ENCODE peak calls at places on chromosome 10, in five cellular contexts. J is fibroblast of lung, V is body of pancreas, T is IMR-90, G is heart right ventricle. O is an unnamed sample.
A peak's percentile ranks its signal among the peaks of the same experiment; 100 is the strongest.

GRCh38 chr10:43203491-43204393 is 63.1 kb downstream of the RASGEF1A start:
- DNase-seq in G (no peak), V (peak; percentile 55), J (no peak), T (no peak), O (peak; percentile 13)

GRCh38 chr10:13299437-13300287 is at the start of gene PHYH:
- DNase-seq in T (peak; percentile 74), G (peak; percentile 94), J (peak; percentile 86), V (peak; percentile 89), O (peak; percentile 96)

GRCh38 chr10:70958396-70958795 is 70.0 kb upstream of the PCBD1 start:
- DNase-seq in J (no peak), G (no peak), V (no peak), T (peak; percentile 25), O (no peak)

GRCh38 chr10:102153093-102153620 is 968 bp downstream of the NOLC1 start:
- DNase-seq in J (peak; percentile 15), G (no peak), V (no peak), T (peak; percentile 9), O (no peak)

GRCh38 chr10:119209050-119209735 is 1.8 kb downstream of the GRK5 start:
- DNase-seq in J (peak; percentile 86), T (peak; percentile 80), G (peak; percentile 61), V (peak; percentile 48), O (peak; percentile 73)

GRCh38 chr10:131638049-131638448 is 262.8 kb upstream of the PPP2R2D start:
- DNase-seq in J (no peak), V (no peak), G (no peak), T (no peak), O (no peak)

GRCh38 chr10:31593124-31593523 is 274.1 kb downstream of the ZEB1 start:
- DNase-seq in J (no peak), T (no peak), G (no peak), V (no peak), O (no peak)

GRCh38 chr10:119940487-119940886 is 48.0 kb downstream of the SEC23IP start:
- DNase-seq in G (no peak), J (no peak), T (peak; percentile 31), V (no peak), O (no peak)

GRCh38 chr10:77286851-77287250 is 350.8 kb downstream of the KCNMA1 start:
- DNase-seq in T (no peak), J (no peak), G (no peak), V (no peak), O (no peak)
- TF ChIP-seq CTCF in T (no peak), J (no peak), G (no peak), V (no peak), O (no peak)

DNA sequence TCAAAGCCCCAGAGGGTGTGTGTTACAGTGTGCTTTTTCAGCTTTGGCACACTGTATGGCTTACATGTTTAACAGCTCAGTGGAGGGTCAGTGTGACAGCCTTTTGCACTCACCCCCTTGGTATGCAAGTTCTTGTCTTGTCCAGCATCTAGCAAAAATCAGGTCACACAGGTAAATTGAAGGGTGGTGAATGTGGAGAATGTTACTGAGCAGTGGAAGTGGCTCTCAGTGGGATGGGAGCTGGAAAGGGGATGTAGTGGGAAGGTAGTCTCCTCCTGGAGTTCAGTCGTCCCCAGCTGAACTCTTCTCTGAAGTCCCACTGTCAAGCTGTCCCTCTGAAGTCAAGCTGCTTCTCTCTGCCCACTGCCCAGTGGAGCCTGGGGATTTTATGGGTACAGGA is 21.0 kb upstream of the C10orf90 start:
- DNase-seq in V (no peak), G (no peak), J (no peak), T (no peak), O (no peak)
- H3K27ac ChIP-seq in V (no peak overlapping the region), G (no peak overlapping the region), J (no peak overlapping the region), T (no peak overlapping the region), O (no peak overlapping the region)

GRCh38 chr10:54081950-54082349 is 719.1 kb downstream of the PCDH15 start:
- DNase-seq in J (no peak), G (no peak), T (no peak), V (no peak), O (no peak)
- H3K4me1 ChIP-seq in J (no peaks in the 10 kb centered on the region), G (no peaks in the 10 kb centered on the region), T (no peaks in the 10 kb centered on the region), V (no peaks in the 10 kb centered on the region), O (no peaks in the 10 kb centered on the region)

DNA sequence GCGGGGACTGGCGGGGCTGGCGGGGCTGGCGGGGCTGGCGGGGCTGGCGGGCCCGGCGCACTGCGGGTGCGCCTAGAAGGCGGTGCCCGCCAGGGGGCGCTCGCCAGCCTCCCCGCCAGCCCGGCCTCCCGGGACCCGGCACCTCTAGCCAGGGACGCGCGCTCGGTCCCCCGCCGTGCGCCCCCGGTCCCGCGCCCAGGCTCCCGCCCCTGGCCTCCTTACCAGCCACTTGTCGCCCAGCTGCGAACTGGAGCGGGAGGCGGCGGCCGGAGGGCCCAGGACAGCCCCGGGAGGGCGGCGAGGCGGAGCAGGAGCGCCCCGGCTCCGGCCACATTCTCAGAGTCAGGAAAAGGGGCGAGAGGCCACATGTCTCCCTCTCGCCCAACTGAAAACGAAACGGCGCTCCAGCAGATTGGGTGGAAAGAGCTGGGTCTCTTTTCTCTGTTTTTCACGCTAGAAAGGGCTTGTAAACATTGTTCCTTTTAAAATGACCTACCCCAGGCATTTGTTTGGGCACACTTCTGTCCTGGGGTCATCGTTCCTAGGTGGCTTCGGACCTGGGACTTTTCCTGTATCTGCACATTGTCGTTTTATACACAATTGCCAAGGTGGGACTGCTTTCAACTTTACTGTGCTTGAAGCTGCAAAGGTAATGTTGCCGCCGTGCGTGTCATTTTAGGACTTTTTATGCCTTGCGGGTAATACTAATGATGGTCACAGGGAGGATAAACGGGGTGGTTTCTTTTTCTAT is 378 bp upstream of the PRKCQ start:
- DNase-seq in V (peak; percentile 82), T (peak; percentile 47), J (peak; percentile 64), G (peak; percentile 74), O (peak; percentile 75)
- TF ChIP-seq CTCF in V (peak; percentile 85), T (peak; percentile 55), J (peak; percentile 14), G (peak; percentile 61), O (no peak)

GRCh38 chr10:117462424-117462792 is 80.1 kb upstream of the EMX2 start:
- DNase-seq in J (no peak), G (no peak), V (no peak), T (no peak), O (no peak)

GRCh38 chr10:117461766-117462423 is 80.7 kb upstream of the EMX2 start:
- DNase-seq in G (no peak), V (no peak), J (no peak), T (peak; percentile 37), O (peak; percentile 81)

GRCh38 chr10:117464176-117464575 is 78.4 kb upstream of the EMX2 start:
- DNase-seq in G (no peak), J (no peak), T (no peak), V (no peak), O (no peak)

GRCh38 chr10:117462816-117463544 is 79.6 kb upstream of the EMX2 start:
- DNase-seq in V (no peak), T (no peak), J (no peak), G (no peak), O (no peak)

DNA sequence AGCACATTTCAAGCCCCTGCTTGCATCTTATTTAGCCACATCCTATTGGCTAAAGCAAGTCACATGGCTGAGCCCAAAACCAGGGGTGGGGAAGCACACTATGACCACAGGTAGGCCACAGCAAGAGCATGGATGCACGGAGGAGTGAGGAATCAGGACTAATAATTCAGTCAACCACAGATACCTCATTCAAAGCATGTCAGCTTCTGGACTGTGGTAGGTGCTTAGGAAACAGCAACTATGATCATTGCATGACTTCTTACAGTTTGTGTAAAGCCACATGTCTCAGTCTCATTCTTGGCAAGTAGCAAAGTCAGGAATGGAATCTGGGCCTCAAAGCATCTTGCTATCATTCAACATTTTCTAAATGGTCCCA is 79.0 kb upstream of the EMX2 start:
- DNase-seq in T (no peak), J (no peak), V (no peak), G (no peak), O (no peak)
- H3K27ac ChIP-seq in T (no peak overlapping the region), J (no peak overlapping the region), V (no peak overlapping the region), G (no peak overlapping the region), O (no peak overlapping the region)

DNA sequence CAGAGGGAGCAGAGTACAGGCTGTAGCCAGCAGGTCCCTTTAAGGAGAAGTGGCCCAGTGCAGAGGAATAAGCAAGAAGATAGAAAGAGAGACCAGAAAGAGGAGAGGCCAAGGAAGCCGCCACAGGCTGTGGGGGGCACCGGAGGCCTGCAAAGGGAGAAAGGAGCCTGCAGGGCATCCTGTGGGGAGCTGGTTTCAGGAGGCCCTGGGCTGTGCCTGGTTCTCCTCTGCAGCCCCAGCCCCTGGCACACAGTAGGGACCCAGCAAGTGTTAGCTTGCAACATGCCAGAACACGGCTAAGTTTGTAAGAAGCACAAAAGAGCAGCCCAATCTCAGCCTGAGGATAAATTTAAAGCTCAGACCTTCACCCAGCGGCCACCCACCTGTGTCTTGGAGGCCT is 12.3 kb upstream of the C10orf71 start:
- DNase-seq in G (no peak), V (no peak), J (no peak), T (no peak), O (no peak)
- H3K4me1 ChIP-seq in G (peaks cover 14% of the 10 kb centered on the region), V (no peaks in the 10 kb centered on the region), J (no peaks in the 10 kb centered on the region), T (no peaks in the 10 kb centered on the region), O (no peaks in the 10 kb centered on the region)

DNA sequence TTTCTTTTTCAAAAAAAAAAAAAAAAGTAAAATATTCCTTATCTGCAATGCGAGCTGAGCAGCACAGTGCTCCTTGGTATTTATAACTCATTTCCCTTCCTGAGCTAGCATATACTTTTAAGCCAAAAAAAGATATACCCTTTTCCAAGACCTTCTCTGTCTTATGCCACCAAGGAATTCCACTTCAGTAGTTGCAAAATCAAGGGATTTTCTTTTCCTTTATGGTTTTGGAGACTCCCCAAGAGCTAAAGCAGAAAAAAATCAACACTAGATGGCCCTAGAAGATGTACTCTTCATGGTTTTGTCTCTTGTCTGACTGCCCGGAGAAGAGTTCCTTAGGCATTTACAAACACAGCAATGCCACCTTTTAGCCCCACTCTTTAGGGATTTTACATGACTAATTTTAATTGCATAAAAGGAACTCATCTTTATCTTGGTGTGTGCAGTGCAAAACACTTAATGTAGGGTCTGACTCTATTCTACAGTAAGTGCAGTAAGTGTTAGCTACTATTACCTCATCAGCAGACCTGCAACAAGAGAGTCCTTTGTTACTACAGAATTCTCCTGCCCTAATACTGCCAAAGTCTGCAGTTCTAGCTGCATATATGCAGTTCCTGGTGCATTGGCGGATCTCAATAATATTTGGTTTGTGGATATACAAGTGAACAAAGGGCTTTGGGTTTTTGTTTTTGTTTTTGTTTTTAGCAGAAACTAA is 443.3 kb downstream of the GFRA1 start:
- DNase-seq in T (peak; percentile 75), J (peak; percentile 71), V (no peak), G (no peak), O (no peak)
- TF ChIP-seq CTCF in T (peak; percentile 54), J (peak; percentile 38), V (no peak), G (peak; percentile 47), O (peak; percentile 17)

O was measured in adrenal gland.